ENCODE peak calls at places on chromosomes 6 and 20, in eight cellular contexts. H is nephron progenitor cell, J is activated T-cell treated with anti-CD3 and anti-CD28 coated beads for 1 hour, Y is memory B cell, R is ELF-1, Q is lower lobe of right lung, E is Daoy, S is kidney. M is an unnamed sample.

GRCh38 chr6:168636147-168636982 is 195.4 kb downstream of the SMOC2 start:
- DNase-seq in H (no peak), J (no peak), Y (no peak), R (peak), Q (no peak), E (no peak), S (peak), M (no peak)

GRCh38 chr6:85580104-85580877 is 13.4 kb downstream of the SNX14 start:
- DNase-seq in H (no peak), J (no peak), Y (no peak), R (peak), Q (no peak), E (peak), S (no peak), M (no peak)

GRCh38 chr20:3904224-3904623 is 15.0 kb downstream of the PANK2 start:
- DNase-seq in H (no peak), J (no peak), Y (no peak), R (no peak), Q (no peak), E (no peak), S (no peak), M (no peak)

GRCh38 chr20:663315-664090 is 10.5 kb upstream of the SRXN1 start:
- DNase-seq in H (no peak), J (no peak), Y (no peak), R (peak), Q (no peak), E (peak), S (peak), M (no peak)

GRCh38 chr6:20117474-20117873 is 94.8 kb downstream of the MBOAT1 start:
- DNase-seq in H (no peak), J (no peak), Y (no peak), R (peak), Q (no peak), E (peak), S (no peak), M (no peak)

GRCh38 chr20:11841972-11842461 is 75.7 kb upstream of the BTBD3 start:
- DNase-seq in H (no peak), J (no peak), Y (no peak), R (no peak), Q (no peak), E (no peak), S (no peak), M (no peak)

GRCh38 chr20:41574802-41575389 is 43.3 kb downstream of the CHD6 start:
- DNase-seq in H (no peak), J (no peak), Y (no peak), R (peak), Q (no peak), E (no peak), S (no peak), M (no peak)

GRCh38 chr6:83151114-83151513 is 42.0 kb downstream of the PGM3 start:
- DNase-seq in H (no peak), J (no peak), Y (no peak), R (peak), Q (no peak), E (no peak), S (no peak), M (no peak)

GRCh38 chr6:127999032-127999431 is 98.2 kb upstream of the THEMIS start:
- DNase-seq in H (no peak), J (no peak), Y (no peak), R (no peak), Q (no peak), E (no peak), S (no peak), M (no peak)

GRCh38 chr20:48791666-48792071 is 36.1 kb downstream of the PREX1 start:
- DNase-seq in H (no peak), J (no peak), Y (no peak), R (no peak), Q (no peak), E (no peak), S (no peak), M (no peak)

GRCh38 chr20:57779401-57780003 is 69.7 kb upstream of the PMEPA1 start:
- DNase-seq in H (no peak), J (no peak), Y (no peak), R (peak), Q (no peak), E (peak), S (no peak), M (no peak)

GRCh38 chr20:21103582-21104465 is 2.3 kb downstream of the LINC00237 start:
- DNase-seq in H (no peak), J (no peak), Y (no peak), R (peak), Q (no peak), E (no peak), S (no peak), M (no peak)

GRCh38 chr6:137764464-137764863 is 102.6 kb upstream of the TNFAIP3 start:
- DNase-seq in H (no peak), J (no peak), Y (no peak), R (no peak), Q (no peak), E (peak), S (no peak), M (peak)

GRCh38 chr6:72657798-72658197 is 35.9 kb downstream of the KCNQ5 start:
- DNase-seq in H (no peak), J (no peak), Y (no peak), R (no peak), Q (no peak), E (no peak), S (no peak), M (no peak)

GRCh38 chr6:62150048-62150663 is 135.9 kb downstream of the KHDRBS2 start:
- DNase-seq in H (peak), J (no peak), Y (peak), R (peak), Q (no peak), E (peak), S (no peak), M (peak)

GRCh38 chr20:51749674-51750036 is 18.5 kb downstream of the ATP9A start:
- DNase-seq in H (no peak), J (no peak), Y (no peak), R (no peak), Q (no peak), E (peak), S (no peak), M (no peak)

GRCh38 chr6:37565267-37566208 is 65.8 kb upstream of the CCDC167 start:
- DNase-seq in H (peak), J (no peak), Y (no peak), R (peak), Q (no peak), E (no peak), S (no peak), M (peak)

GRCh38 chr6:1713016-1713600 is 103.4 kb downstream of the FOXC1 start:
- DNase-seq in H (no peak), J (no peak), Y (no peak), R (no peak), Q (no peak), E (no peak), S (no peak), M (no peak)

GRCh38 chr6:84568971-84569370 is 195.4 kb downstream of the TBX18 start:
- DNase-seq in H (no peak), J (no peak), Y (no peak), R (no peak), Q (no peak), E (no peak), S (no peak), M (peak)

GRCh38 chr20:16069416-16070010 is 503.7 kb downstream of the KIF16B start:
- DNase-seq in H (no peak), J (no peak), Y (peak), R (no peak), Q (no peak), E (no peak), S (no peak), M (no peak)

GRCh38 chr6:26180346-26180745 is 93.1 kb downstream of the HFE start:
- DNase-seq in H (no peak), J (no peak), Y (no peak), R (no peak), Q (no peak), E (no peak), S (no peak), M (no peak)

GRCh38 chr20:12171927-12172581 is 254.4 kb downstream of the BTBD3 start:
- DNase-seq in H (no peak), J (no peak), Y (no peak), R (no peak), Q (no peak), E (peak), S (no peak), M (no peak)

GRCh38 chr6:49906511-49906910 is 40.2 kb upstream of the CRISP1 start:
- DNase-seq in H (no peak), J (no peak), Y (no peak), R (no peak), Q (no peak), E (no peak), S (no peak), M (no peak)

GRCh38 chr20:1820137-1821074 is 74.8 kb upstream of the SIRPA start:
- DNase-seq in H (no peak), J (no peak), Y (no peak), R (no peak), Q (peak), E (peak), S (no peak), M (no peak)

GRCh38 chr6:23659125-23659524 is 466.9 kb upstream of the NRSN1 start:
- DNase-seq in H (peak), J (no peak), Y (no peak), R (peak), Q (no peak), E (peak), S (no peak), M (peak)

GRCh38 chr6:39794231-39794630 is 2.1 kb downstream of the DAAM2 start:
- DNase-seq in H (no peak), J (no peak), Y (no peak), R (no peak), Q (no peak), E (no peak), S (no peak), M (peak)

GRCh38 chr20:19026121-19026878 is 186.1 kb upstream of the SLC24A3 start:
- DNase-seq in H (no peak), J (no peak), Y (no peak), R (no peak), Q (no peak), E (no peak), S (no peak), M (no peak)

M was measured in A673.